ENCODE peak calls at places on chromosomes 5 and 9, in four cellular contexts. V is heart left ventricle, J is tibial nerve, O is upper lobe of left lung. R is an unnamed sample.
A peak's percentile ranks its signal among the peaks of the same experiment; 100 is the strongest.

GRCh38 chr5:97182571-97183099 is 412 bp downstream of the RIOK2 start:
- DNase-seq in V (no peak), J (no peak), O (no peak), R (no peak)

GRCh38 chr9:109843651-109844050 is 63.7 kb downstream of the PALM2AKAP2 start:
- DNase-seq in V (peak; percentile 92), J (no peak), O (no peak), R (no peak)

GRCh38 chr5:5229405-5229804 is 89.3 kb downstream of the ADAMTS16 start:
- DNase-seq in V (no peak), J (no peak), O (no peak), R (no peak)

GRCh38 chr9:21711504-21711903 is 90.9 kb upstream of the MTAP start:
- DNase-seq in V (no peak), J (no peak), O (no peak), R (no peak)

GRCh38 chr5:151319334-151319733 is 15.8 kb upstream of the SLC36A3 start:
- DNase-seq in V (peak; percentile 62), J (peak; percentile 24), O (no peak), R (peak; percentile 17)

GRCh38 chr5:142482207-142482606 is 157.4 kb upstream of the SPRY4 start:
- DNase-seq in V (no peak), J (no peak), O (no peak), R (no peak)

GRCh38 chr5:168291281-168291960 is at the start of gene WWC1:
- DNase-seq in V (no peak), J (no peak), O (peak; percentile 92), R (no peak)

GRCh38 chr9:94900222-94901018 is 173.9 kb downstream of the AOPEP start:
- DNase-seq in V (no peak), J (no peak), O (no peak), R (no peak)

GRCh38 chr5:79305706-79306105 is 69.8 kb downstream of the JMY start:
- DNase-seq in V (no peak), J (no peak), O (no peak), R (no peak)

GRCh38 chr9:126692041-126692758 is 78.5 kb downstream of the LMX1B start:
- DNase-seq in V (no peak), J (no peak), O (no peak), R (no peak)

GRCh38 chr9:133166392-133166791 is 2.7 kb upstream of the GBGT1 start:
- DNase-seq in V (no peak), J (no peak), O (no peak), R (no peak)

GRCh38 chr5:54024466-54024865 is 285.9 kb downstream of the ARL15 start:
- DNase-seq in V (no peak), J (no peak), O (no peak), R (no peak)

GRCh38 chr5:125478599-125478998 is 732.2 kb upstream of the ZNF608 start:
- DNase-seq in V (no peak), J (no peak), O (peak; percentile 32), R (no peak)

GRCh38 chr5:95858023-95858461 is 35.5 kb upstream of the GLRX start:
- DNase-seq in V (peak; percentile 64), J (peak; percentile 28), O (peak; percentile 52), R (peak; percentile 32)

GRCh38 chr9:20552874-20553624 is 69.2 kb downstream of the MLLT3 start:
- DNase-seq in V (no peak), J (no peak), O (no peak), R (no peak)

GRCh38 chr9:108156270-108156998 is 666.9 kb upstream of the KLF4 start:
- DNase-seq in V (no peak), J (no peak), O (peak; percentile 28), R (no peak)

GRCh38 chr5:178509491-178510057 is 80.6 kb downstream of the COL23A1 start:
- DNase-seq in V (no peak), J (no peak), O (no peak), R (no peak)

GRCh38 chr9:98311541-98311940 is 56.1 kb upstream of the TBC1D2 start:
- DNase-seq in V (no peak), J (no peak), O (no peak), R (no peak)

GRCh38 chr5:171310334-171310815 is 1.3 kb downstream of the TLX3 start:
- DNase-seq in V (no peak), J (no peak), O (no peak), R (no peak)

GRCh38 chr5:56569576-56569975 is 245.8 kb upstream of the MAP3K1 start:
- DNase-seq in V (no peak), J (no peak), O (no peak), R (no peak)

GRCh38 chr9:37187713-37188439 is 67.5 kb downstream of the ZCCHC7 start:
- DNase-seq in V (no peak), J (no peak), O (no peak), R (no peak)

GRCh38 chr5:61673007-61673735 is 341.1 kb downstream of the ZSWIM6 start:
- DNase-seq in V (no peak), J (no peak), O (no peak), R (no peak)

GRCh38 chr5:95895771-95896170 is 65.9 kb downstream of the ELL2 start:
- DNase-seq in V (peak; percentile 33), J (no peak), O (no peak), R (no peak)

GRCh38 chr5:23314827-23315226 is 192.6 kb upstream of the PRDM9 start:
- DNase-seq in V (no peak), J (no peak), O (no peak), R (no peak)

GRCh38 chr5:107743357-107744000 is 72.7 kb upstream of the EFNA5 start:
- DNase-seq in V (no peak), J (no peak), O (no peak), R (no peak)

GRCh38 chr9:89387970-89388867 is 69.9 kb downstream of the SECISBP2 start:
- DNase-seq in V (peak; percentile 63), J (peak; percentile 41), O (peak; percentile 70), R (peak; percentile 75)
- H3K36me3 ChIP-seq in V (peaks cover 27% of the 10 kb centered on the region), J (no peaks in the 10 kb centered on the region), O (peaks cover 74% of the 10 kb centered on the region), R (no peaks in the 10 kb centered on the region)

GRCh38 chr5:177433658-177434217 is 7.3 kb downstream of the GRK6 start:
- DNase-seq in V (no peak), J (no peak), O (no peak), R (no peak)

GRCh38 chr5:177434437-177434836 is 8.0 kb downstream of the GRK6 start:
- DNase-seq in V (no peak), J (no peak), O (no peak), R (no peak)

GRCh38 chr5:177431317-177432142 is 5.1 kb downstream of the GRK6 start:
- DNase-seq in V (peak; percentile 51), J (no peak), O (peak; percentile 74), R (no peak)

GRCh38 chr5:177432143-177432904 is 5.8 kb downstream of the GRK6 start:
- DNase-seq in V (peak; percentile 66), J (no peak), O (no peak), R (no peak)

DNA sequence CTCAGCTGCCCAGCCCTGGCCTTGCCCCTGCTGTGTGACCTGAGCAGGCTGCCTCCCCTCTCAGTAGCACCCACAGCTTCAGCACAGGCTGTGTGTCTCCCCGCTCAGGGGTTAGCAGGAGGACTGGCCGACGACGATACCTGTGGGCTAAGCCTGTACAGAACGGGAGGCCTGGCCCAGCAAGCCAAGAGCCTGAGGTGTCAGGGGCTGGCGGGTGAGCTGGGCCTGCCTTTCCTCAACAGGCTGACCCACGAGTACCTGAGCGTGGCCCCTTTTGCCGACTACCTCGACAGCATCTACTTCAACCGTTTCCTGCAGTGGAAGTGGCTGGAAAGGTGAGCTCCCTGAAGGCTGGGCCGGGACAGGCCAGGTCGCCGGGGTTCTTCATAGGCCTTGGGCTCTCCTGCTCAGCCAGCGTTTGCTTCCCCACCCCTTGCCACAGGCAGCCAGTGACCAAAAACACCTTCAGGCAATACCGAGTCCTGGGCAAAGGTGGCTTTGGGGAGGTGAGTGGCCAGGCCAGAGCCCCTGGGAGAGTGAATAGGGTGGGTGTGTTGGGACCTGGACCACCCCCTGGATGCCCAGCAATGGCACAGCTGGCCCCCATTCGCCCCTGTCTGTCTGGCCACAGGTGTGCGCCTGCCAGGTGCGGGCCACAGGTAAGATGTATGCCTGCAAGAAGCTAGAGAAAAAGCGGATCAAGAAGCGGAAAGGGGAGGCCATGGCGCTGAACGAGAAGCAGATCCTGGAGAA is 6.6 kb downstream of the GRK6 start:
- DNase-seq in V (no peak), J (no peak), O (no peak), R (no peak)
- TF ChIP-seq POLR2A in V (no peak), J (no peak), O (no peak), R (no peak)

GRCh38 chr9:92270511-92270910 is 23.0 kb downstream of the IARS1 start:
- DNase-seq in V (no peak), J (no peak), O (no peak), R (no peak)

GRCh38 chr9:92266486-92266885 is 27.0 kb downstream of the IARS1 start:
- DNase-seq in V (peak; percentile 41), J (no peak), O (no peak), R (no peak)

GRCh38 chr9:92263131-92263530 is 30.4 kb downstream of the IARS1 start:
- DNase-seq in V (no peak), J (no peak), O (no peak), R (no peak)

DNA sequence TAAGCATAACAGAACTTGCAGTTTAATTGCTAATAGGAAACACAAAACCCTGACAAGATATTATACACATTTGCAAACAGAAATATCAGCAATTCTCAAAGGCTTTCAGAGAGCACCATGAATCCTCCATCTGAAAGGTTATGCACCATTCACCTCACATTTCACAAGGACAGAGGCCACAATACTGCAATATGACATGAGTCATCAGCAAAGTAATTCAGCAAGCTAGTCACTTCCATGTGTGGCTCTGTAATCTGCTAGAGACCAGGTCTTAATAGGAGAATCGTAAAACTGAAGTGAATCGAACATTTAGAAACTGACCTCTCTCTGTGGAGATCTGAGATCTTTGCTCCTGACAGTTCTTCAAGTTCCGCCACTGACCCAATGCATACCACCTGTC is 28.3 kb downstream of the IARS1 start:
- DNase-seq in V (no peak), J (no peak), O (no peak), R (no peak)
- H3K36me3 ChIP-seq in V (peaks cover 100% of the 10 kb centered on the region), J (peaks cover 5% of the 10 kb centered on the region), O (peaks cover 100% of the 10 kb centered on the region), R (no peaks in the 10 kb centered on the region)

GRCh38 chr5:173515526-173515925 is 100.9 kb downstream of the BOD1 start:
- DNase-seq in V (no peak), J (no peak), O (no peak), R (no peak)

GRCh38 chr5:173514666-173515065 is 101.8 kb downstream of the BOD1 start:
- DNase-seq in V (no peak), J (no peak), O (no peak), R (no peak)

GRCh38 chr5:173509060-173509459 is 107.4 kb downstream of the BOD1 start:
- DNase-seq in V (no peak), J (no peak), O (no peak), R (no peak)

GRCh38 chr5:173513521-173513991 is 102.9 kb downstream of the BOD1 start:
- DNase-seq in V (no peak), J (no peak), O (no peak), R (no peak)

DNA sequence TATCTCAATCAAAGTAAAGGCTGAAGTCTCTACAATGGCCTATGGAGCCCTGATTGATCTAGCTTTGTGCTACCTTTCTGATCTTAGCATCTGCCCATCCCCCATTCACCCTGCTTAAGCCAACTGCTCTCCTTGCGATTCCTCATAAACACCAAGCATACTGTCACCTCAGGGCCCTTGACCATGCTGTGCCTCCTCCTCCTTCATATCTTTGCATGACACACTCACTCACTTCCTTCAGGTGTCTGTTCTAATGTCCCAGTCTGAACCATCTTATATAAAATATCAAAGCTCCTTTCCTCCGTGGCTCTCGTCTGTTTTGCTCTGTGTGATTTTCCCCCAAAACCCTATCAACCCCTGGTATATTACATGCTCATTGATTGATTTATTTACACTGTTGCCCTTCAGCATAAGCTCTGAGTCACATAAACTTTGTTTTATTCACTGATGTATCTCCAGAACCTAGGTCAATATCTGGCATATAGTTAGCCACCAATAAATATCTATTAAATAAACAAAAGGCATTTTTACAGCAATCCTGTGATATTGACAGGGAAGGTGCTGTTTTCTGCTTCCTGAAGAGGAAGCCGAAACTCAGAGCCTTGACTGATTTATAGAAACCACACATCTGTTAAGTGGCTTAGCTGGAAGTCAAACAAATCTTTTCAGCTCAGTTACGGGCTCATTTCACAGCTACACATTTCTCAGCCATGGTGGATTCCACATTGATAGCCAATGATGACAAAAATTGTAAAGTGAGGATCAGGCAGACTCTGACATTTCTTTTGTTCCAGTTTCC is 103.6 kb downstream of the BOD1 start:
- DNase-seq in V (no peak), J (no peak), O (no peak), R (no peak)
- TF ChIP-seq POLR2A in V (no peak), J (no peak), O (no peak), R (no peak)